ENCODE peak calls at places on chromosomes 13 and 19, in four cellular contexts. I is HepG2, S is GM12878, D is SK-N-SH. A is an unnamed sample.

GRCh38 chr19:28609091-28609755 is 603.7 kb downstream of the UQCRFS1 start:
- DNase-seq in I (no peak), S (no peak), D (no peak), A (no peak)

GRCh38 chr13:109787135-109787954 is 962 bp upstream of the IRS2 start:
- DNase-seq in I (no peak), S (no peak), D (peak; percentile 73), A (no peak)

GRCh38 chr13:84844473-84844872 is 954.7 kb downstream of the SLITRK6 start:
- DNase-seq in I (peak; percentile 1), S (no peak), D (peak; percentile 32), A (peak; percentile 10)

GRCh38 chr19:7303470-7303869 is 9.3 kb upstream of the INSR start:
- DNase-seq in I (no peak), S (no peak), D (no peak), A (no peak)

GRCh38 chr13:41615520-41615838 is 158.1 kb downstream of the RGCC start:
- DNase-seq in I (no peak), S (no peak), D (no peak), A (no peak)

GRCh38 chr19:44840811-44841210 is 5.3 kb upstream of the NECTIN2 start:
- DNase-seq in I (no peak), S (no peak), D (no peak), A (no peak)

GRCh38 chr19:36128392-36128736 is 11.5 kb upstream of the CAPNS1 start:
- DNase-seq in I (peak; percentile 52), S (no peak), D (peak; percentile 44), A (no peak)

GRCh38 chr13:94657167-94657566 is 55.2 kb downstream of the SOX21 start:
- DNase-seq in I (no peak), S (no peak), D (no peak), A (no peak)

GRCh38 chr13:27928805-27929753 is 9.3 kb downstream of the PDX1 start:
- DNase-seq in I (no peak), S (no peak), D (no peak), A (no peak)

GRCh38 chr13:34587586-34587985 is 354.5 kb upstream of the NBEA start:
- DNase-seq in I (no peak), S (no peak), D (no peak), A (no peak)

GRCh38 chr13:23856008-23856750 is 33.0 kb downstream of the MIPEP start:
- DNase-seq in I (no peak), S (no peak), D (no peak), A (no peak)

GRCh38 chr13:104993708-104994107 is 1541.8 kb downstream of the EFNB2 start:
- DNase-seq in I (no peak), S (no peak), D (no peak), A (no peak)

GRCh38 chr13:19587635-19588300 is 26.4 kb upstream of the TPTE2 start:
- DNase-seq in I (peak; percentile 70), S (no peak), D (peak; percentile 45), A (peak; percentile 18)

GRCh38 chr13:60111726-60112125 is 52.0 kb downstream of the DIAPH3 start:
- DNase-seq in I (no peak), S (no peak), D (no peak), A (no peak)

GRCh38 chr13:82758056-82758455 is 1124.2 kb downstream of the SLITRK1 start:
- DNase-seq in I (peak; percentile 15), S (no peak), D (peak; percentile 37), A (peak; percentile 14)

GRCh38 chr13:109971006-109971744 is 184.8 kb upstream of the IRS2 start:
- DNase-seq in I (no peak), S (no peak), D (no peak), A (no peak)

GRCh38 chr13:112700291-112701060 is 10.6 kb downstream of the ATP11A start:
- DNase-seq in I (no peak), S (no peak), D (no peak), A (no peak)

GRCh38 chr13:51585696-51586095 is 1.4 kb downstream of the WDFY2 start:
- DNase-seq in I (no peak), S (no peak), D (no peak), A (no peak)

GRCh38 chr19:19860756-19861390 is 4.8 kb upstream of the ZNF253 start:
- DNase-seq in I (no peak), S (no peak), D (peak; percentile 58), A (no peak)

GRCh38 chr13:93689333-93689732 is 462.7 kb downstream of the GPC6 start:
- DNase-seq in I (no peak), S (no peak), D (no peak), A (no peak)

GRCh38 chr19:48117515-48118330 is 7.1 kb upstream of the PLA2G4C start:
- DNase-seq in I (no peak), S (no peak), D (no peak), A (no peak)

GRCh38 chr13:50400035-50400726 is 384.9 kb downstream of the KCNRG start:
- DNase-seq in I (no peak), S (no peak), D (no peak), A (no peak)

GRCh38 chr19:3440082-3440481 is 40.2 kb downstream of the SMIM24 start:
- DNase-seq in I (peak; percentile 50), S (no peak), D (peak; percentile 67), A (peak; percentile 73)

GRCh38 chr19:31535691-31536460 is 186.6 kb upstream of the TSHZ3 start:
- DNase-seq in I (no peak), S (no peak), D (no peak), A (no peak)

GRCh38 chr13:93004919-93005318 is 221.7 kb upstream of the GPC6 start:
- DNase-seq in I (peak; percentile 25), S (no peak), D (no peak), A (peak; percentile 5)

GRCh38 chr19:32351807-32352630 is 6.6 kb downstream of the ZNF507 start:
- DNase-seq in I (no peak), S (no peak), D (no peak), A (no peak)

GRCh38 chr13:100128373-100128772 is 39.5 kb downstream of the PCCA start:
- DNase-seq in I (peak; percentile 24), S (no peak), D (no peak), A (peak; percentile 12)

GRCh38 chr13:80050252-80050651 is 290.7 kb downstream of the SPRY2 start:
- DNase-seq in I (no peak), S (no peak), D (no peak), A (no peak)

GRCh38 chr13:74135306-74136088 is 1.3 kb upstream of the KLF12 start:
- DNase-seq in I (no peak), S (peak; percentile 19), D (peak; percentile 92), A (peak; percentile 62)

DNA sequence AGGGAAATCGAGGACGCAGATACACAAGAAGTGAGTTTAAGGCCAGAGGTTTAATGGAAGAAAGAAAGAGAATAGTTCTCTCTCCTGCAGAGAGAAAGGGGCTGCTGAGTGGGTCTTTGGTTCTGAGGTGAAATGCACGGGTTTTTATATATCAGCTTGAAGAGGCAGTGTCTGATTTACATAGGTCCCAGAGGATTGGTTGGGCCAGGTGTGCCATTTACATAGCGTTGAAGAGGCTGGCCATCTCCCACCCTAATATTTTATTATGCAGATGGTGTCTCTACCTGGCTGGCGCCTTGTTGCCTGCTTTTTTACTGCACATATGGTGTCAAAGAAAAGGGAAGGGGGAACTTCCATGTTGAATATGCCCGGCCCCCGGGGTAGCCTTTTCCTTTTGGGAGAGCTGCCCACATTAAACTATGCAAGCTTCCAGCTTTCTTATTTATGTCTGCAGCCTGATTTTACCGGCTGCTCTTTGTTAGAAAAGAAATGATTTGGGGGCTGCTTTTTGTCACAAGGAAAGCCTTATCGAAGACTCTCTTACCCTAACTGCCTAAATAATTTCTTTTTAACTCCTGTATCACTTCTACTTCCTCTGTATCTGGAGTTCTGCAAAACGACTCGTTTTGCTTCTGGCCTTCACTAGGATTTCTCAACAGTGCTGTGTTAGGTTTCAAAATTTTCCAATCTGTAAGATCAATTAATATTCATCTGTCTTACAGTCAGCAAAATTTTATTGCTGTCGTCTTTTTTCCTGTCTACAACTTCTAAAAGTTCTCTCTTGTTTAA is 268.5 kb downstream of the B3GLCT start:
- DNase-seq in I (no peak), S (no peak), D (no peak), A (no peak)
- TF ChIP-seq MAX in I (no peak), S (no peak), D (no peak), A (no peak)

GRCh38 chr13:53075356-53076041 is 46.9 kb downstream of the OLFM4 start:
- DNase-seq in I (no peak), S (no peak), D (no peak), A (no peak)
- TF ChIP-seq PBX3 in I (no peak), S (no peak), D (no peak), A (no peak)

GRCh38 chr19:46515879-46516350 is 20.2 kb upstream of the PNMA8B start:
- DNase-seq in I (peak; percentile 23), S (no peak), D (peak; percentile 77), A (peak; percentile 71)
- TF ChIP-seq MAX in I (no peak), S (no peak), D (no peak), A (peak; percentile 43)

GRCh38 chr13:20981370-20982095 is 79.0 kb upstream of the XPO4 start:
- DNase-seq in I (no peak), S (no peak), D (no peak), A (no peak)
- TF ChIP-seq PBX3 in I (no peak), S (no peak), D (no peak), A (no peak)

GRCh38 chr13:99122171-99122570 is 78.5 kb upstream of the UBAC2 start:
- DNase-seq in I (no peak), S (no peak), D (no peak), A (no peak)
- TF ChIP-seq MAX in I (no peak), S (no peak), D (no peak), A (no peak)

DNA sequence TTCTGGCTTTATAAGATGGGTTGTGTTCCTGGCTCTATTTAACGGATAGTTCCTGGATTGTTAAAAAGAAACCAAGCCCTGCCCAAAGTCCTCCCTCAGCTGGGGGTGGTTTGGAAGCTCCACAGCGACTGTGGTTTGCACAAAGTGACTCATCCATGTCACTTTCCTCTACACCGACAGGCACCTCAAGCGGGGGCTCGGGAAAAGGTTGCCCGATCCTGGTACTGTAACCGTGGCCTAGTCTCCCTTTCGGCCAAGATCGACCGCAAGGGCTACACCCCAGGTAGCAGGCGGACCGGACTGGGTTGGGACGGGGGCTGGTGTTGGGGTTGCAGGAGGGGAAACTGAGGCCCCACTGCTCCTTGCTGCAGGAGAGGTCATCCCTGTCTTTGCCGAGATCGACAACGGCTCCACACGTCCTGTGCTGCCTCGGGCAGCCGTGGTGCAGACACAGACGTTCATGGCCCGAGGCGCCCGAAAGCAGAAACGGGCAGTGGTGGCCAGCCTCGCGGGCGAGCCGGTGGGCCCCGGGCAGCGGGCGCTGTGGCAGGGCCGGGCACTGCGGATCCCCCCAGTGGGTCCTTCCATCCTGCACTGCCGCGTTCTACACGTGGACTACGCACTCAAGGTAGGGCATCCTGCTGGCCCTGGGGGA is 1.6 kb downstream of the ARRDC2 start:
- DNase-seq in I (peak; percentile 64), S (no peak), D (no peak), A (no peak)
- TF ChIP-seq PBX3 in I (no peak), S (no peak), D (no peak), A (no peak)

DNA sequence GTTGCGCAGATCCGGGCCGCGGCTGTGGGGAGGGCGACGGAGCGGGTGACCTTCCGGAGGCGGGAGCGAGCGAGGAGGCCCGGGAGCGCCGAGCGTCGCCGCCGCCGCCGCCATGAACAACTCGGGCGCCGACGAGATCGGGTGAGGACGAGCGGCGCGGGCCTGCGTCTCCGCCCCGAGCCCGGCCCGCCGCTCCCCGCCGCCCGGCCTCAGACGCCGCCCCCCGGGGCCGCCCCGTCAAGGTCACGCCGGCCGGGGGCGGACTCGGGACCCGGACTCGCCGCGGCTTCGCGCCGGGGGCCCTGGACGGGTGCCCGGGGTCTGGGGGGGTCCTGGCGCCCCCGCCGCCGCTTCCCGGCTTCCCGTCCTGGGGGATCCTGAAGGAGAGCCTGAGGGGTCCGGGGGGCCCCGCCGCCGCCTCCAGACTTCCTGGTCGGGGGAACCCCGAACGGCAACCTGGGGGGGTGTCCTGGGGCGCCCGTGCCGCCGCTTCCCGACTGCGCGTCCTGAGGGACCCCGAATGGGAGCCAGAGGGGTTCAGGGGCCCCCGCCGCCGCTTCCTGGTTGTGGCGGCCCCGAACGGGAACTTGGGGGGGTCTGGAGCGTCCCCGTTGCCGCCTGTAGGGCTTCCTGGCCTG is 395 bp downstream of the DAZAP1 start:
- DNase-seq in I (no peak), S (no peak), D (no peak), A (no peak)
- TF ChIP-seq MAX in I (no peak), S (no peak), D (no peak), A (no peak)

GRCh38 chr19:8615813-8616596 is 5.5 kb upstream of the ADAMTS10 start:
- DNase-seq in I (peak; percentile 62), S (no peak), D (peak; percentile 68), A (peak; percentile 83)
- TF ChIP-seq PBX3 in I (no peak), S (no peak), D (no peak), A (no peak)